ENCODE peak calls at places on chromosomes 2 and 18, in eight cellular contexts. O is stimulated activated naive CD8-positive, alpha-beta T cell treated with anti-CD3 and anti-CD28 coated beads, Interleukin-15, Interleukin-2, amounts not matched to agents 100 U/mL and 50 U/mL, for 24 hours; D is HTR-8/SVneo; Y is cardiac septum; E is effector CD8-positive, alpha-beta T cell; K is endothelial cell; Q is right cardiac atrium; T is iris pigment epithelial cell. F is an unnamed sample.

GRCh38 chr2:85506768-85507181 is 32.2 kb upstream of the MAT2A start:
- DNase-seq in O (no peak), Q (no peak), D (no peak), E (no peak), Y (peak), K (no peak), T (no peak), F (no peak)

GRCh38 chr2:216004408-216005283 is 8.7 kb downstream of the MREG start:
- DNase-seq in E (no peak), K (no peak), Q (no peak), D (no peak), T (no peak), Y (no peak), O (peak), F (no peak)

GRCh38 chr2:62014102-62014501 is 108.6 kb downstream of the COMMD1 start:
- DNase-seq in D (no peak), Q (peak), K (no peak), T (peak), O (no peak), Y (peak), E (no peak), F (no peak)

GRCh38 chr18:55381277-55381676 is 206.7 kb downstream of the TCF4 start:
- DNase-seq in K (no peak), O (no peak), T (peak), Y (no peak), E (no peak), D (no peak), Q (no peak), F (no peak)

GRCh38 chr2:109545828-109546713 is 67.7 kb downstream of the SEPTIN10 start:
- DNase-seq in Q (peak), E (peak), O (peak), K (peak), T (peak), Y (peak), D (peak), F (no peak)

GRCh38 chr2:71446505-71446904 is 6.9 kb upstream of the DYSF start:
- DNase-seq in D (no peak), O (no peak), Q (no peak), K (no peak), Y (no peak), E (no peak), T (no peak), F (no peak)

GRCh38 chr18:36249392-36249791 is 48.1 kb upstream of the FHOD3 start:
- DNase-seq in O (no peak), D (no peak), T (no peak), Q (no peak), E (no peak), K (no peak), Y (no peak), F (no peak)

GRCh38 chr2:235658371-235659174 is 164.7 kb downstream of the AGAP1 start:
- DNase-seq in K (peak), E (no peak), O (no peak), Y (peak), Q (no peak), T (no peak), D (no peak), F (no peak)

GRCh38 chr2:73104933-73105332 is 7.8 kb downstream of the RAB11FIP5 start:
- DNase-seq in Q (no peak), E (no peak), D (no peak), O (no peak), T (no peak), K (no peak), Y (peak), F (no peak)

GRCh38 chr2:171523969-171524401 is 1.7 kb downstream of the CYBRD1 start:
- DNase-seq in O (no peak), E (no peak), Q (no peak), Y (no peak), D (peak), K (no peak), T (peak), F (no peak)

GRCh38 chr2:203427061-203427460 is 98.9 kb downstream of the ABI2 start:
- DNase-seq in Y (no peak), K (no peak), D (peak), Q (no peak), T (peak), E (no peak), O (no peak), F (no peak)

GRCh38 chr2:16623046-16623445 is 42.6 kb downstream of the CYRIA start:
- DNase-seq in Y (no peak), K (no peak), Q (no peak), E (no peak), D (no peak), O (no peak), T (peak), F (peak)

GRCh38 chr2:233989221-233989620 is 61.3 kb upstream of the SPP2 start:
- DNase-seq in O (no peak), T (no peak), Q (no peak), Y (no peak), E (no peak), K (no peak), D (no peak), F (no peak)

GRCh38 chr2:174442546-174443510 is 44.0 kb downstream of the GPR155 start:
- DNase-seq in E (no peak), D (peak), T (peak), Q (no peak), Y (no peak), O (no peak), K (no peak), F (no peak)

GRCh38 chr2:131027566-131028528 is 65.4 kb downstream of the FAM168B start:
- DNase-seq in E (no peak), T (no peak), K (no peak), Q (no peak), D (no peak), O (no peak), Y (no peak), F (peak)

GRCh38 chr2:126668254-126668653 is 12.3 kb downstream of the GYPC start:
- DNase-seq in Q (no peak), E (no peak), K (no peak), Y (no peak), O (no peak), T (peak), D (no peak), F (no peak)

GRCh38 chr2:2889141-2889540 is 488.5 kb downstream of the EIPR1 start:
- DNase-seq in Q (no peak), D (no peak), E (no peak), O (no peak), K (no peak), T (no peak), Y (no peak), F (peak)

GRCh38 chr2:235595420-235596010 is 101.7 kb downstream of the AGAP1 start:
- DNase-seq in Y (no peak), E (no peak), D (peak), K (peak), Q (peak), T (peak), O (peak), F (no peak)

GRCh38 chr2:118224888-118225264 is 136.6 kb downstream of the INSIG2 start:
- DNase-seq in E (no peak), K (peak), O (peak), Y (no peak), T (no peak), D (no peak), Q (no peak), F (no peak)

GRCh38 chr18:75203456-75204261 is 5.3 kb downstream of the PTGR3 start:
- DNase-seq in Y (no peak), O (no peak), K (peak), D (no peak), Q (peak), T (no peak), E (no peak), F (no peak)

GRCh38 chr18:48792611-48793368 is 158.0 kb downstream of the SMAD7 start:
- DNase-seq in Q (no peak), T (no peak), E (no peak), O (no peak), K (no peak), Y (no peak), D (no peak), F (peak)

GRCh38 chr2:64380853-64381527 is 73.0 kb upstream of the LGALSL start:
- DNase-seq in T (no peak), K (no peak), Q (no peak), D (no peak), E (no peak), Y (no peak), O (no peak), F (no peak)